ENCODE peak calls at places on chromosomes 3 and 15, in six cellular contexts. G is lower lobe of right lung, T is HCT116, F is A549, X is PC-9, U is neural progenitor cell. D is an unnamed sample. For H3K9me3, the result is how much of the 10 kb centered on the place peaks cover.

GRCh38 chr15:80207887-80208286 is 44.1 kb downstream of the CTXND1 start:
- DNase-seq in G (no peak), T (no peak), F (peak), X (no peak), U (no peak), D (no peak)

GRCh38 chr3:86969500-86970189 is 21.3 kb downstream of the VGLL3 start:
- DNase-seq in G (no peak), T (peak), F (peak), X (no peak), U (peak), D (no peak)

GRCh38 chr3:14879161-14879888 is 60.6 kb downstream of the FGD5 start:
- DNase-seq in G (no peak), T (no peak), F (peak), X (no peak), U (no peak), D (no peak)

GRCh38 chr3:59876533-59877062 is 826.8 kb upstream of the CFAP20DC start:
- DNase-seq in G (no peak), T (no peak), F (no peak), X (no peak), U (no peak), D (no peak)

GRCh38 chr3:114539525-114539924 is 245.7 kb downstream of the TIGIT start:
- DNase-seq in G (no peak), T (no peak), F (no peak), X (no peak), U (no peak), D (no peak)

GRCh38 chr3:193946945-193947344 is 189.0 kb upstream of the HES1 start:
- DNase-seq in G (no peak), T (peak), F (no peak), X (peak), U (no peak), D (no peak)

GRCh38 chr15:33700695-33701303 is 267.5 kb upstream of the CHRM5 start:
- DNase-seq in G (peak), T (peak), F (peak), X (peak), U (peak), D (peak)

GRCh38 chr15:27989428-27989827 is 109.7 kb downstream of the OCA2 start:
- DNase-seq in G (no peak), T (no peak), F (no peak), X (no peak), U (no peak), D (no peak)

GRCh38 chr3:65348596-65348995 is 660.8 kb upstream of the ADAMTS9 start:
- DNase-seq in G (no peak), T (no peak), F (peak), X (no peak), U (no peak), D (peak)

GRCh38 chr15:80796424-80796823 is 17.3 kb downstream of the CEMIP start:
- DNase-seq in G (no peak), T (no peak), F (no peak), X (no peak), U (no peak), D (no peak)

GRCh38 chr15:71761649-71762048 is 48.7 kb upstream of the NR2E3 start:
- DNase-seq in G (no peak), T (peak), F (peak), X (peak), U (no peak), D (peak)

GRCh38 chr3:38115645-38116427 is 21.1 kb downstream of the ACAA1 start:
- DNase-seq in G (no peak), T (no peak), F (no peak), X (no peak), U (no peak), D (no peak)

GRCh38 chr3:49673715-49674490 is at the start of gene APEH:
- DNase-seq in G (peak), T (peak), F (peak), X (peak), U (peak), D (peak)

GRCh38 chr3:189638276-189639031 is 7.3 kb downstream of the TP63 start:
- DNase-seq in G (no peak), T (no peak), F (no peak), X (no peak), U (no peak), D (no peak)

GRCh38 chr3:155704041-155704440 is 40.8 kb downstream of the PLCH1 start:
- DNase-seq in G (no peak), T (no peak), F (no peak), X (no peak), U (no peak), D (no peak)

GRCh38 chr15:95988574-95988887 is 342.0 kb upstream of the NR2F2 start:
- DNase-seq in G (no peak), T (no peak), F (peak), X (peak), U (no peak), D (no peak)

GRCh38 chr15:82540984-82541431 is 751 bp upstream of the RPS17 start:
- DNase-seq in G (no peak), T (no peak), F (no peak), X (peak), U (peak), D (no peak)

GRCh38 chr3:46408853-46409252 is 1.8 kb downstream of the CCRL2 start:
- DNase-seq in G (no peak), T (no peak), F (no peak), X (no peak), U (no peak), D (no peak)

GRCh38 chr3:46412786-46413298 is 5.8 kb downstream of the CCRL2 start:
- DNase-seq in G (no peak), T (no peak), F (no peak), X (no peak), U (no peak), D (no peak)

GRCh38 chr3:46410669-46411068 is 3.6 kb downstream of the CCRL2 start:
- DNase-seq in G (no peak), T (no peak), F (no peak), X (no peak), U (no peak), D (no peak)

GRCh38 chr3:46409735-46410489 is 2.9 kb downstream of the CCRL2 start:
- DNase-seq in G (no peak), T (no peak), F (no peak), X (no peak), U (no peak), D (no peak)

GRCh38 chr3:46411271-46411670 is 4.2 kb downstream of the CCRL2 start:
- DNase-seq in G (no peak), T (no peak), F (no peak), X (no peak), U (no peak), D (no peak)
- TF ChIP-seq CTCF in G (no peak), T (peak), F (no peak), X (peak), U (no peak), D (no peak)

DNA sequence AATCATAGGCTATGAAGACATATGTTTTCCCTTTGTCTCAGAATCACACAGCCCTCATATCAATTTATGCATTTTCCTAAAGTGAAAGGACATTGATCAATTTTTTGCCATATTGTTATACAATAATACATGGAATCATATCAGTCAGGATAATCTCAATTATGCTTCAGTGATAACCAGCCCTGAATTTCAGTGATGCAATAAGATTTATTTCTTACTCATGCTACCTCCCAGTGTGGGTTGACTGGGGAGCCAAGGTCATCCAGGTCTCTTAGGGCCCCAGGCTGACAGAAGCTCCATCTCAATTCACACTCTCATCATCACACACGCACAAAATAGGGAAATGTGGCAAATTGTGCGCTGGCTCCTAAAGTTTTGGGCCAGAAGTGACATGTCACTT is 44.2 kb upstream of the TNIK start:
- DNase-seq in G (no peak), T (no peak), F (no peak), X (no peak), U (no peak), D (no peak)
- H3K9me3 ChIP-seq in G (under half), T (under half), F (under half), X (under half), U (under half), D (under half)

DNA sequence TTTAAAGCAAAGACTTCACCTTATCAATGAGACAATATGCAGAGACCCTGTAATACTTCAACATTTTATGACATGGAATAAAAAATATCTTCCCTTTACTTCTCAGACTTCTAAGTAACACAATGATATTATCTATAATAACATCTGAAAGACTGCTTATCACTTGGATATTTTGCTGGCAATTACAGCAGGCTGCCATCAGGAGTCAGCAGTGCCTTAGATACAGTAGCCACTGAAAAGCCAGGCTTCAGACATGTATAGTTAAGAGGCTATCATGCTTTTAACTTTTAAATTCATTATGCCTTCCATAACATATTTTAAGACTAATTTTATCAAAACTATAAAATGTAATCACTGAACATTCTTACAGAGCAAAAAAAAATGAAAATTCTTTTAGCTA is 227.5 kb downstream of the NEK10 start:
- DNase-seq in G (no peak), T (peak), F (peak), X (no peak), U (no peak), D (no peak)
- TF ChIP-seq CTCF in G (no peak), T (peak), F (no peak), X (peak), U (peak), D (no peak)

DNA sequence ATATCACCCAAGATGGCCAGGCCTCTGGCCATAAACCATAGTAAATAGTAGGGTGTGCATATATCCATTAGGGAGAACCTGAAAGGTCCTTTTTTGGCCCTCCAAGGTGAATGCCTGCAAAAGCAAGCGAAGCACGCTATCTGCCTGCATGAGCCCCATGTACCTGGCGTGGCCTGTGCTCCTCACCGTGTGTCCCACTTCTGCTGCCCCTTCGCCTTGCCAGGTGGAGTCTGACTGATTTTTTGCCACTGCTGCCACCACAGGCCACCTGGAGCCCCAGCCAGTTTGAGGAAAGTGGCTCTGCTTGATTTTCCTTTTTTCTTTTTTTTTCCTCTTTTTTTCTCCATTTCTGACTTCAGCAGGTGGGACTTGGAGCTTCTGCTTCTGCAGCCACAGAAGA is 139.7 kb downstream of the SNRPN start:
- DNase-seq in G (no peak), T (no peak), F (no peak), X (no peak), U (no peak), D (no peak)
- H3K9me3 ChIP-seq in G (half or more), T (half or more), F (under half), X (under half), U (under half), D (under half)

D was measured in AG04450.